ENCODE peak calls at places on chromosomes 1 and 21, in six cellular contexts. One of them, this sample, is unnamed.

GRCh38 chr1:166164995-166165660 is 1.7 kb downstream of the FAM78B start:
- DNase-seq in GM06990: peak
- DNase-seq in RWPE1: peak
- DNase-seq in Peyer's patch: peak
- DNase-seq in fibroblast of lung: peak
- DNase-seq in upper lobe of left lung: peak
- DNase-seq in this sample: peak

GRCh38 chr21:19908386-19908785 is 1089.8 kb upstream of the NCAM2 start:
- DNase-seq in GM06990: no peak
- DNase-seq in RWPE1: no peak
- DNase-seq in Peyer's patch: no peak
- DNase-seq in fibroblast of lung: no peak
- DNase-seq in upper lobe of left lung: no peak
- DNase-seq in this sample: no peak

GRCh38 chr1:154427173-154428139 is 22.3 kb downstream of the IL6R start:
- DNase-seq in GM06990: no peak
- DNase-seq in RWPE1: no peak
- DNase-seq in Peyer's patch: no peak
- DNase-seq in fibroblast of lung: peak
- DNase-seq in upper lobe of left lung: no peak
- DNase-seq in this sample: peak

GRCh38 chr1:157219600-157219999 is 81.4 kb upstream of the ETV3 start:
- DNase-seq in GM06990: no peak
- DNase-seq in RWPE1: no peak
- DNase-seq in Peyer's patch: no peak
- DNase-seq in fibroblast of lung: no peak
- DNase-seq in upper lobe of left lung: no peak
- DNase-seq in this sample: no peak

GRCh38 chr1:237239248-237239647 is 197.3 kb downstream of the RYR2 start:
- DNase-seq in GM06990: no peak
- DNase-seq in RWPE1: no peak
- DNase-seq in Peyer's patch: no peak
- DNase-seq in fibroblast of lung: no peak
- DNase-seq in upper lobe of left lung: no peak
- DNase-seq in this sample: no peak

GRCh38 chr1:207004931-207005830 is 27.4 kb downstream of the C1orf116 start:
- DNase-seq in GM06990: no peak
- DNase-seq in RWPE1: peak
- DNase-seq in Peyer's patch: peak
- DNase-seq in fibroblast of lung: peak
- DNase-seq in upper lobe of left lung: no peak
- DNase-seq in this sample: peak

GRCh38 chr1:16021681-16022080 is at the start of gene CLCNKA:
- DNase-seq in GM06990: no peak
- DNase-seq in RWPE1: no peak
- DNase-seq in Peyer's patch: no peak
- DNase-seq in fibroblast of lung: no peak
- DNase-seq in upper lobe of left lung: no peak
- DNase-seq in this sample: no peak

GRCh38 chr1:110672753-110673108 is 2.0 kb downstream of the KCNA3 start:
- DNase-seq in GM06990: peak
- DNase-seq in RWPE1: no peak
- DNase-seq in Peyer's patch: peak
- DNase-seq in fibroblast of lung: no peak
- DNase-seq in upper lobe of left lung: no peak
- DNase-seq in this sample: no peak

GRCh38 chr1:91608876-91609275 is 108.2 kb downstream of the CDC7 start:
- DNase-seq in GM06990: no peak
- DNase-seq in RWPE1: peak
- DNase-seq in Peyer's patch: no peak
- DNase-seq in fibroblast of lung: peak
- DNase-seq in upper lobe of left lung: no peak
- DNase-seq in this sample: peak

GRCh38 chr1:61757945-61758344 is 15.7 kb downstream of the PATJ start:
- DNase-seq in GM06990: no peak
- DNase-seq in RWPE1: no peak
- DNase-seq in Peyer's patch: no peak
- DNase-seq in fibroblast of lung: peak
- DNase-seq in upper lobe of left lung: no peak
- DNase-seq in this sample: peak

GRCh38 chr1:155913969-155914757 is 3.0 kb upstream of the RIT1 start:
- DNase-seq in GM06990: no peak
- DNase-seq in RWPE1: no peak
- DNase-seq in Peyer's patch: no peak
- DNase-seq in fibroblast of lung: peak
- DNase-seq in upper lobe of left lung: no peak
- DNase-seq in this sample: peak

GRCh38 chr1:5739561-5740078 is 252.6 kb downstream of the NPHP4 start:
- DNase-seq in GM06990: no peak
- DNase-seq in RWPE1: no peak
- DNase-seq in Peyer's patch: no peak
- DNase-seq in fibroblast of lung: no peak
- DNase-seq in upper lobe of left lung: no peak
- DNase-seq in this sample: no peak

GRCh38 chr1:217718873-217719272 is 87.7 kb downstream of the SPATA17 start:
- DNase-seq in GM06990: no peak
- DNase-seq in RWPE1: no peak
- DNase-seq in Peyer's patch: no peak
- DNase-seq in fibroblast of lung: peak
- DNase-seq in upper lobe of left lung: no peak
- DNase-seq in this sample: peak

GRCh38 chr1:214289574-214290272 is 8.8 kb downstream of the SMYD2 start:
- DNase-seq in GM06990: no peak
- DNase-seq in RWPE1: no peak
- DNase-seq in Peyer's patch: no peak
- DNase-seq in fibroblast of lung: no peak
- DNase-seq in upper lobe of left lung: no peak
- DNase-seq in this sample: no peak

GRCh38 chr1:184933944-184934343 is 40.4 kb downstream of the NIBAN1 start:
- DNase-seq in GM06990: no peak
- DNase-seq in RWPE1: no peak
- DNase-seq in Peyer's patch: no peak
- DNase-seq in fibroblast of lung: no peak
- DNase-seq in upper lobe of left lung: no peak
- DNase-seq in this sample: no peak

GRCh38 chr1:92926873-92927272 is 34.4 kb downstream of the DIPK1A start:
- DNase-seq in GM06990: no peak
- DNase-seq in RWPE1: no peak
- DNase-seq in Peyer's patch: no peak
- DNase-seq in fibroblast of lung: no peak
- DNase-seq in upper lobe of left lung: no peak
- DNase-seq in this sample: no peak

GRCh38 chr1:92931691-92932090 is 29.6 kb downstream of the DIPK1A start:
- DNase-seq in GM06990: no peak
- DNase-seq in RWPE1: no peak
- DNase-seq in Peyer's patch: no peak
- DNase-seq in fibroblast of lung: no peak
- DNase-seq in upper lobe of left lung: no peak
- DNase-seq in this sample: no peak

GRCh38 chr1:92929461-92929860 is 31.8 kb downstream of the DIPK1A start:
- DNase-seq in GM06990: no peak
- DNase-seq in RWPE1: no peak
- DNase-seq in Peyer's patch: no peak
- DNase-seq in fibroblast of lung: no peak
- DNase-seq in upper lobe of left lung: no peak
- DNase-seq in this sample: no peak

GRCh38 chr1:92924501-92924900 is 36.8 kb downstream of the DIPK1A start:
- DNase-seq in GM06990: no peak
- DNase-seq in RWPE1: no peak
- DNase-seq in Peyer's patch: no peak
- DNase-seq in fibroblast of lung: no peak
- DNase-seq in upper lobe of left lung: no peak
- DNase-seq in this sample: no peak

DNA sequence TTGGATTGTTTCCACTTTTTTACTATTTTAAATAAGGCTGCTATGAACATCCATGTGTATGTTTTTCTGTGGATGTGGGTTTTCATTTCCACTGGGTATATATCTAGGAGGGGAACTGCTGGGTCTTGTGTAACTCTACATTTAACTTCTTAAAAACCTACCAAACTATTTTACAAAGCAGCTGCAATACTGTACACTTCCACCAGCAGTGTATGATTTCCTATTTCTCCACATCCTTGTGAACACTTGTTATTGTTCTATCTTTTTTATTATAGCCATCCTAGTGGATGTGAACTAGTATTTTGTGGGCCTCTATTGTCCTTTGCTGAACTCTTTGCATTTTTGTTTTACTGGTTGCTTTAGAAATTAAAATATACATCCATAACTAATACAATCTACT is 33.4 kb downstream of the DIPK1A start:
- DNase-seq in GM06990: no peak
- DNase-seq in RWPE1: no peak
- DNase-seq in Peyer's patch: no peak
- DNase-seq in fibroblast of lung: no peak
- DNase-seq in upper lobe of left lung: no peak
- DNase-seq in this sample: no peak
- TF ChIP-seq CTCF in GM06990: no peak
- TF ChIP-seq CTCF in RWPE1: no peak
- TF ChIP-seq CTCF in Peyer's patch: no peak
- TF ChIP-seq CTCF in fibroblast of lung: no peak
- TF ChIP-seq CTCF in upper lobe of left lung: no peak
- TF ChIP-seq CTCF in this sample: no peak

GRCh38 chr21:33899199-33899598 is 16.4 kb downstream of the ATP5PO start:
- DNase-seq in GM06990: no peak
- DNase-seq in RWPE1: no peak
- DNase-seq in Peyer's patch: no peak
- DNase-seq in fibroblast of lung: peak
- DNase-seq in upper lobe of left lung: no peak
- DNase-seq in this sample: peak

GRCh38 chr21:33902349-33902748 is 13.3 kb downstream of the ATP5PO start:
- DNase-seq in GM06990: no peak
- DNase-seq in RWPE1: no peak
- DNase-seq in Peyer's patch: no peak
- DNase-seq in fibroblast of lung: no peak
- DNase-seq in upper lobe of left lung: no peak
- DNase-seq in this sample: no peak

GRCh38 chr21:33898546-33898945 is 17.1 kb downstream of the ATP5PO start:
- DNase-seq in GM06990: no peak
- DNase-seq in RWPE1: no peak
- DNase-seq in Peyer's patch: no peak
- DNase-seq in fibroblast of lung: peak
- DNase-seq in upper lobe of left lung: no peak
- DNase-seq in this sample: no peak

GRCh38 chr21:33904041-33904440 is 11.6 kb downstream of the ATP5PO start:
- DNase-seq in GM06990: no peak
- DNase-seq in RWPE1: no peak
- DNase-seq in Peyer's patch: no peak
- DNase-seq in fibroblast of lung: no peak
- DNase-seq in upper lobe of left lung: no peak
- DNase-seq in this sample: no peak

GRCh38 chr21:33901421-33902288 is 13.9 kb downstream of the ATP5PO start:
- DNase-seq in GM06990: no peak
- DNase-seq in RWPE1: no peak
- DNase-seq in Peyer's patch: no peak
- DNase-seq in fibroblast of lung: peak
- DNase-seq in upper lobe of left lung: no peak
- DNase-seq in this sample: peak
- TF ChIP-seq CTCF in GM06990: peak
- TF ChIP-seq CTCF in RWPE1: peak
- TF ChIP-seq CTCF in Peyer's patch: no peak
- TF ChIP-seq CTCF in fibroblast of lung: peak
- TF ChIP-seq CTCF in upper lobe of left lung: peak
- TF ChIP-seq CTCF in this sample: peak

DNA sequence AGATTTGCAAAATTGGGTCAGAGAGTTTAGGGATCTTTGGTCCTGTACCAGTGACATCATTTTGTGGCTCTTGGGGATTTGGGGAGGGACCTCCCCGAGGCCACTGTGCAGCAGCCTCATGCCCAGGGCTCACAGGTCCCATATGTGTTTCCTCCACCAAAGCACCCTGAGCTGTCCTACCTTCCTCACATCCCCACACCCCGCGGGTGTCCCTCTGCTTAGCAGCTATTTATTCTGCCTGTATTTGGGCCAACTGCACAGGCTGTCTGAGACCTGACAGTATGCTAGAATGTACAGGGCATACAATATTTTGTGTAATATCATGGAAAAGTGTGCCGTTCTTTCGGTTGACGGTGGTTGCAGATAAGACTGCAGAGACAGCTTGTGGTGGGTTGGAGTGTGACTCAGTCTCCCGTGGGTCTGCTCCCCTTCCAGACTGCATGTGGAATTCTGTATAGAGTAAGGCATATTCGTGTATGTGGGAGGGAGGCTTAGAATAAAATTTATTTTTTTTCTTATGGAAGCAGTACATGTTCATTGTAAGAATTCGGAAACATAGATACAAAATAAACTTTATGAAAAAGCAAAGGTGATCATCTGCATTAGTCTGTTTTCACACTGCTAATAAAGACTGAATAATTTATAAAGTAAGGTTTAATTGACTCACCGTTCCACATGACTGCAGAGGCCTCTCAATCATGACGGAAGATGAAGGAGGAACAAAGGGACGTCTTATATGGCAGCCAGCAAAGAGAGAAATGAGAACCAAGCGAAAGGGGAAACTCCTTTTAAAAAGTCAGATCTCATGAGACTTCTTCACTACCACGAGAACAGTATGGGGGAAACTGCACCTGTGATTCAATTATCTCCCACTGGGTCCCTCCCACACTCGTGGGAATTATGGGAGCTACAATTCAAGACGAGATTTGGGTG is 84.4 kb downstream of the ADARB1 start:
- DNase-seq in GM06990: no peak
- DNase-seq in RWPE1: no peak
- DNase-seq in Peyer's patch: no peak
- DNase-seq in fibroblast of lung: no peak
- DNase-seq in upper lobe of left lung: no peak
- DNase-seq in this sample: no peak
- TF ChIP-seq CTCF in GM06990: no peak
- TF ChIP-seq CTCF in RWPE1: no peak
- TF ChIP-seq CTCF in Peyer's patch: no peak
- TF ChIP-seq CTCF in fibroblast of lung: no peak
- TF ChIP-seq CTCF in upper lobe of left lung: no peak
- TF ChIP-seq CTCF in this sample: no peak

DNA sequence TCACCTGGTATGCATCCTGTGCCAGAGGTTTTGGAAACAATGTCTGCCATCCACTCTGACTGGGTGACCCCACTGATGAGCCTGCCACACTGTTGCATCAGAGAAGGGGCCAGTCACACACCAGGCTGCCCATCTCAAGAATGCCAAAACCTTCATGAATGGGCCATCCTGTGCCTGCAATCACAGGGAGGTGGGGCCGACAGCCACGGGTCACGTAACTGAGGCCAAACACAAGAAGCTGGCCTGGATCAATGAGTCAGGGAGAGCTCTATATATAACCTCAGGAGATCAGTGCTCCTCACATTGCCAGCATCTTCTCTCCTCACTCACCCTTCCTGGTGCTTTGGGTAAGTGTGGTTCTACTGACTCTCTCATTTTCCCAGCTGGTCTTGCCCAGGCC is at the start of gene LORICRIN:
- DNase-seq in GM06990: no peak
- DNase-seq in RWPE1: no peak
- DNase-seq in Peyer's patch: no peak
- DNase-seq in fibroblast of lung: no peak
- DNase-seq in upper lobe of left lung: no peak
- DNase-seq in this sample: no peak
- TF ChIP-seq CTCF in GM06990: no peak
- TF ChIP-seq CTCF in RWPE1: no peak
- TF ChIP-seq CTCF in Peyer's patch: no peak
- TF ChIP-seq CTCF in fibroblast of lung: no peak
- TF ChIP-seq CTCF in upper lobe of left lung: no peak
- TF ChIP-seq CTCF in this sample: no peak